ENCODE peak calls at places on chromosome 5, in seven cellular contexts. V is AG10803; W is neural progenitor cell; C is thoracic aorta; P is CD8-positive, alpha-beta T cell; X is NT2/D1; B is cardiac fibroblast. F is an unnamed sample.

GRCh38 chr5:168364151-168364661 is 72.8 kb downstream of the WWC1 start:
- DNase-seq in V (peak), W (no peak), C (no peak), P (no peak), X (no peak), B (no peak), F (no peak)

GRCh38 chr5:173055722-173055982 is 500 bp upstream of the CREBRF start:
- DNase-seq in V (no peak), W (peak), C (no peak), P (no peak), X (no peak), B (no peak), F (no peak)

GRCh38 chr5:99022250-99022649 is 93.4 kb upstream of the CHD1 start:
- DNase-seq in V (no peak), W (no peak), C (no peak), P (no peak), X (no peak), B (no peak), F (no peak)

GRCh38 chr5:128551476-128551875 is 13.4 kb upstream of the FBN2 start:
- DNase-seq in V (no peak), W (no peak), C (no peak), P (no peak), X (no peak), B (no peak), F (no peak)

GRCh38 chr5:137488516-137488915 is 10.6 kb downstream of the SPOCK1 start:
- DNase-seq in V (no peak), W (no peak), C (no peak), P (no peak), X (no peak), B (no peak), F (no peak)

GRCh38 chr5:79436224-79436623 is 77.7 kb downstream of the HOMER1 start:
- DNase-seq in V (peak), W (no peak), C (no peak), P (no peak), X (no peak), B (peak), F (no peak)

GRCh38 chr5:150570333-150570732 is 62.4 kb downstream of the NDST1 start:
- DNase-seq in V (no peak), W (no peak), C (no peak), P (no peak), X (no peak), B (no peak), F (peak)

GRCh38 chr5:40446910-40447309 is 232.8 kb upstream of the PTGER4 start:
- DNase-seq in V (peak), W (no peak), C (no peak), P (no peak), X (no peak), B (peak), F (no peak)

GRCh38 chr5:76074487-76074886 is 8.7 kb upstream of the SV2C start:
- DNase-seq in V (no peak), W (peak), C (no peak), P (no peak), X (no peak), B (no peak), F (no peak)

GRCh38 chr5:143318270-143318669 is 85.2 kb downstream of the NR3C1 start:
- DNase-seq in V (no peak), W (no peak), C (no peak), P (no peak), X (no peak), B (no peak), F (no peak)

GRCh38 chr5:34001231-34001935 is 6.5 kb downstream of the AMACR start:
- DNase-seq in V (no peak), W (peak), C (no peak), P (no peak), X (no peak), B (peak), F (no peak)

GRCh38 chr5:78610163-78610583 is 38.4 kb downstream of the LHFPL2 start:
- DNase-seq in V (peak), W (no peak), C (no peak), P (no peak), X (no peak), B (peak), F (no peak)

GRCh38 chr5:171891150-171891549 is 105.5 kb downstream of the SMIM23 start:
- DNase-seq in V (no peak), W (no peak), C (no peak), P (no peak), X (no peak), B (no peak), F (no peak)

GRCh38 chr5:88884435-88884877 is 1.5 kb upstream of the MEF2C start:
- DNase-seq in V (no peak), W (no peak), C (no peak), P (no peak), X (no peak), B (peak), F (no peak)

GRCh38 chr5:55932700-55933099 is 62.1 kb downstream of the IL6ST start:
- DNase-seq in V (no peak), W (no peak), C (no peak), P (no peak), X (no peak), B (no peak), F (no peak)

GRCh38 chr5:77326142-77326541 is 115.7 kb downstream of the PDE8B start:
- DNase-seq in V (no peak), W (no peak), C (no peak), P (no peak), X (no peak), B (no peak), F (no peak)

GRCh38 chr5:40442346-40442745 is 237.4 kb upstream of the PTGER4 start:
- DNase-seq in V (peak), W (no peak), C (no peak), P (no peak), X (no peak), B (peak), F (no peak)

GRCh38 chr5:164052536-164053090 is 547.2 kb downstream of the MAT2B start:
- DNase-seq in V (no peak), W (no peak), C (no peak), P (no peak), X (no peak), B (peak), F (no peak)

DNA sequence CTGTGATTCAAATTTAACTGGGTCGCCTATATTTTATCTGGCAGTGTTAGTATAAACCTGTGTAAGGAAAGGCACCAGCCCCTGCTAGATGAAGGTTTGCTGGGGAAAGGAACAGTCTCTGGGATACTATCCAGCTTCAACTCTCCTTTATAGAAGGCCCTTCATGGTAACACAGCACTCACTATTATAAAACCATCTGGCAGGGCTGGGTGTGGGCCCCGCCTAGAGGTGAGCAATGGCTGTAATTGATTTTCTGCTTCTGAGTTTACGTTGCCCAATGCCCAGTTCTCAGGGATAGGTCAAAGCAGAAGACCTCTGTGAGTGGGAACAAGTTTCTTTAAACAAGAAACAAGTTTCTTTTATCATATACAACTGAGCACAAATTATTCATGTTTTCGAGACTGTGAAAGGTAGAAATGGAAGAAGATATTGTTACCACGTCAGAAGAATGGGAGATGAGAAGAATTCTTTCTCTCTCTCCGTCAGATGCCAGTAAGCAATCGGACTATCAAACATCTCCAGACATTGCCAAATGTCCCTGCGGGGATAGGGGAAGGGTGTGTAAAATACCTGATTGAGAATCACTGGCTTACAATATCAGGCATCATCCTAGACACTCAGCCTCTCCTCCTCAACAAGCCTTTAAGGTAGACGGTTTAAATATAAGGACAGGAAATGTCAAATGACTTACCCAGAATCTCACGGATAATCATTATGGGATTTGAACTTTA is 205.8 kb downstream of the PDZD2 start:
- DNase-seq in V (no peak), W (no peak), C (no peak), P (no peak), X (no peak), B (no peak), F (no peak)
- H3K4me3 ChIP-seq in V (no peak), W (no peak), C (no peak), P (no peak), X (no peak), B (no peak), F (no peak)

GRCh38 chr5:37248387-37248969 is 698 bp downstream of the CPLANE1 start:
- DNase-seq in V (peak), W (peak), C (no peak), P (no peak), X (no peak), B (peak), F (no peak)
- H3K4me3 ChIP-seq in V (peak), W (peak), C (peak), P (peak), X (peak), B (peak), F (peak)

DNA sequence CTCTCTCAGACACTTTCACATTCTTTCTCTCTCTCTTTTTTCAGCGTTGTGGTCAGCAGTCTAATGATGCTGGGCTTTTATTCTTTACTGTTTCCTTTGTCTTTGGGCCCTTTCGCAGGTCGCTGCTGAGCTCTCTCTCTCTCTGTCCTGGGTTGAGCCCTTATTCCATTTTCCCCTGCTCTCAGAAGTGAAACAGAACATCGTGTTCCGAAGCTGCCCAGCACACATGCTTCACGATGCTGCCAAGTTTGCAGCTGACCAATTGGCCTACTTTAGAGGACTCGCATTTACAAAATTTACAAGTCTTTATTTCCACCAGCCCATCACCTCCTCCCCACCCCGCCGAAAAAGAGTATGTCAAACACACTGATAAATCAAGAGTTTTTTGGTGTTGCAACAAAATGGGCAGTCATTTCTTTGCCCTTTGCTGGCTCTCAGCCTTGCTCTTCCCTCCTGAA is 44.4 kb upstream of the PIK3R1 start:
- DNase-seq in V (peak), W (peak), C (peak), P (no peak), X (no peak), B (peak), F (peak)
- H3K4me3 ChIP-seq in V (peak), W (peak), C (peak), P (no peak), X (no peak), B (no peak), F (no peak)

GRCh38 chr5:59893061-59893435 is 478 bp downstream of the PDE4D start:
- DNase-seq in V (no peak), W (peak), C (no peak), P (no peak), X (no peak), B (no peak), F (no peak)
- H3K4me3 ChIP-seq in V (no peak), W (peak), C (peak), P (no peak), X (peak), B (no peak), F (no peak)

GRCh38 chr5:569868-570361 is 42.2 kb upstream of the CEP72 start:
- DNase-seq in V (no peak), W (no peak), C (no peak), P (no peak), X (no peak), B (no peak), F (no peak)

GRCh38 chr5:568809-569208 is 43.3 kb upstream of the CEP72 start:
- DNase-seq in V (no peak), W (no peak), C (no peak), P (no peak), X (no peak), B (no peak), F (no peak)

GRCh38 chr5:570886-571285 is 41.3 kb upstream of the CEP72 start:
- DNase-seq in V (no peak), W (no peak), C (no peak), P (no peak), X (no peak), B (no peak), F (no peak)

GRCh38 chr5:568061-568781 is 43.9 kb upstream of the CEP72 start:
- DNase-seq in V (no peak), W (no peak), C (no peak), P (no peak), X (no peak), B (no peak), F (no peak)

GRCh38 chr5:569358-569867 is 42.7 kb upstream of the CEP72 start:
- DNase-seq in V (no peak), W (no peak), C (no peak), P (no peak), X (no peak), B (no peak), F (no peak)
- H3K4me3 ChIP-seq in V (no peak), W (no peak), C (no peak), P (no peak), X (no peak), B (no peak), F (no peak)

DNA sequence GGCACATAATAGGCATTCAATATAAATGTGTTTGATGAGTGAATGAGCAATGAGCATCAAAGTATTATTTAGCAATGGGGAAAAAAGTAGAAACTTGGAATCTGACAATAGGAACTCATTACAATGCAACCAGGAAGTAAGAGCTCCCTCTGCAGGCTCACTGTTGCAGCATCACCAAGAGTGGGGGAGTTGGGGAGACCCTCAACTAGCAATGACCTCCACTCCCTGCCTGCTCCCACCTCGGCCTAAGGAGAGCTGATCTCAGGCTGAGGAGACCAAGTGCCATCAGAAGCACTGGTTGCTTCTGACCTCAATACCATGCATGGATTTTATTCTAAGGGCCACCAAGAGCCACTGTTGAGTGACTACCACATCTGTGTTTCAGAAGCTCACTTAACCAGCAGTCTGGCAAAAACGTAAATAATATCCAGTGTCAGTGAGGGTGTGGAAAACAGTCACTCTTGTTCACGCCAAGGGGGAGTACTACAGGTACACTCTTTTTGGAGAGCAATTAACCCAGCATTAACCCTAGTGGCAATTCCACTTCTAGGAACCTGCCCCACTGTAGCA is 8.0 kb downstream of the VDAC1 start:
- DNase-seq in V (no peak), W (peak), C (no peak), P (no peak), X (no peak), B (no peak), F (no peak)
- H3K4me3 ChIP-seq in V (no peak), W (no peak), C (no peak), P (no peak), X (no peak), B (no peak), F (no peak)

GRCh38 chr5:140806834-140807775 is at the start of gene PCDHA4:
- DNase-seq in V (peak), W (peak), C (no peak), P (no peak), X (peak), B (peak), F (no peak)
- H3K4me3 ChIP-seq in V (peak), W (peak), C (peak), P (no peak), X (peak), B (no peak), F (peak)

GRCh38 chr5:119385136-119386128 is 29.6 kb downstream of the TNFAIP8 start:
- DNase-seq in V (peak), W (no peak), C (no peak), P (no peak), X (no peak), B (no peak), F (no peak)
- H3K4me3 ChIP-seq in V (no peak), W (no peak), C (no peak), P (no peak), X (no peak), B (no peak), F (no peak)

GRCh38 chr5:135048930-135049329 is 14.9 kb upstream of the PITX1 start:
- DNase-seq in V (no peak), W (no peak), C (no peak), P (no peak), X (no peak), B (no peak), F (no peak)

GRCh38 chr5:135051872-135052271 is 17.8 kb upstream of the PITX1 start:
- DNase-seq in V (no peak), W (no peak), C (no peak), P (no peak), X (no peak), B (no peak), F (no peak)

GRCh38 chr5:135051399-135051798 is 17.4 kb upstream of the PITX1 start:
- DNase-seq in V (peak), W (no peak), C (no peak), P (no peak), X (no peak), B (no peak), F (no peak)

GRCh38 chr5:135048286-135048685 is 14.3 kb upstream of the PITX1 start:
- DNase-seq in V (no peak), W (peak), C (no peak), P (no peak), X (no peak), B (no peak), F (no peak)

DNA sequence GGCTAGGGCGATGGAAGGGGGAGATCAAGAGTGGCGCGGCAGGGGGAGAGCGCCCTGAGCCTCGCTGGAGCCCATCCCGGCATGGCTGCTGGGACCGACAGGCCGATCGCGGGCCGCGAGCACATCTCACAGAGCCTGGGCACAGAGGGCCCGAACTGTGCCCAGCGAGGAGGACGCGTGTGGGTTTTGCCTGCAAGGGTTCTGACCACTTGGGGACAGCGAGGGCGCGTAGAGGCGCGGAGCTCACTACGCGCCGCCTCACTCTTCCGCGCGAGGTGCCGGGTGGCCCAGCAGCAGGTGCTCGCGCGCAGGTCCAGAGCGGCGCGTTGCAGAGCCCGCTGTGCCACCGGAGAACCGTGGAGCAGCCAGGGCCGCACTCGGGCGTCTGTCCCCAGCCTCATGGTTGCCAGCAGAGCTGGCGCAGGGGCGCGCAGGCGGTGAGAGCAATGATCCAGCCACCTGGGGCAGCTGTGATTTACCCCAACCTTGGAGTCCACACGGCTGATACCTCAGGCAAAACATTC is 16.3 kb upstream of the PITX1 start:
- DNase-seq in V (no peak), W (peak), C (no peak), P (no peak), X (no peak), B (no peak), F (no peak)
- H3K4me3 ChIP-seq in V (no peak), W (peak), C (no peak), P (no peak), X (peak), B (no peak), F (no peak)